ENCODE peak calls at places on chromosomes 16 and 17, in six cellular contexts. H is A549, Y is K562, B is endothelial cell of umbilical vein, K is HepG2, R is GM12878. G is an unnamed sample.

GRCh38 chr17:42079541-42079940 is 18.7 kb downstream of the ZNF385C start:
- DNase-seq in B (no peak), H (no peak), R (no peak), Y (no peak), K (no peak), G (no peak)

GRCh38 chr16:84530590-84530989 is 26.1 kb upstream of the MEAK7 start:
- DNase-seq in R (no peak), H (no peak), Y (no peak), K (no peak), B (no peak), G (no peak)

GRCh38 chr17:73458191-73458590 is 146.4 kb upstream of the CDC42EP4 start:
- DNase-seq in Y (no peak), H (no peak), K (no peak), R (no peak), B (no peak), G (no peak)

GRCh38 chr16:66714659-66715307 is 18.2 kb upstream of the CMTM4 start:
- DNase-seq in H (no peak), K (no peak), B (no peak), Y (no peak), R (no peak), G (no peak)

GRCh38 chr16:84479716-84480450 is 24.6 kb downstream of the MEAK7 start:
- DNase-seq in H (no peak), R (no peak), K (no peak), B (no peak), Y (no peak), G (no peak)

GRCh38 chr17:56045907-56046306 is 107.4 kb upstream of the ANKFN1 start:
- DNase-seq in K (no peak), B (no peak), Y (no peak), H (no peak), R (no peak), G (no peak)

GRCh38 chr16:88706965-88707871 is 915 bp downstream of the CTU2 start:
- DNase-seq in H (no peak), R (no peak), B (no peak), Y (peak), K (no peak), G (no peak)

GRCh38 chr16:58499615-58500328 is at the start of gene NDRG4:
- DNase-seq in K (peak), R (no peak), Y (peak), H (peak), B (peak), G (peak)

GRCh38 chr17:76493505-76494167 is 7.6 kb downstream of the RHBDF2 start:
- DNase-seq in K (no peak), Y (no peak), H (no peak), R (no peak), B (no peak), G (no peak)

GRCh38 chr17:62017496-62017895 is 47.6 kb downstream of the MED13 start:
- DNase-seq in Y (no peak), R (no peak), K (no peak), B (peak), H (peak), G (no peak)

GRCh38 chr16:28261916-28262315 is 30.4 kb upstream of the SBK1 start:
- DNase-seq in Y (no peak), R (no peak), K (no peak), B (no peak), H (no peak), G (no peak)

GRCh38 chr16:75861981-75862380 is 135.7 kb upstream of the CPHXL start:
- DNase-seq in H (no peak), Y (no peak), B (no peak), K (no peak), R (no peak), G (no peak)

GRCh38 chr17:59513934-59514841 is 51.2 kb upstream of the DHX40 start:
- DNase-seq in Y (peak), K (peak), B (peak), R (no peak), H (peak), G (peak)

GRCh38 chr17:21463779-21464407 is 87.7 kb downstream of the KCNJ12 start:
- DNase-seq in H (no peak), K (no peak), B (no peak), R (no peak), Y (no peak), G (no peak)

GRCh38 chr17:61144137-61144536 is 255.5 kb upstream of the TBX2 start:
- DNase-seq in K (no peak), B (no peak), H (no peak), Y (no peak), R (no peak), G (no peak)

GRCh38 chr17:19713462-19713861 is 2.9 kb downstream of the SLC47A2 start:
- DNase-seq in R (no peak), K (no peak), B (no peak), H (no peak), Y (no peak), G (no peak)

GRCh38 chr17:19716108-19717030 is at the start of gene SLC47A2:
- DNase-seq in Y (no peak), B (no peak), H (no peak), K (no peak), R (no peak), G (no peak)

GRCh38 chr17:19717031-19717360 is 612 bp upstream of the SLC47A2 start:
- DNase-seq in R (no peak), H (no peak), Y (no peak), K (no peak), B (no peak), G (no peak)

GRCh38 chr17:19713901-19714361 is 2.5 kb downstream of the SLC47A2 start:
- DNase-seq in B (no peak), Y (no peak), K (no peak), H (no peak), R (no peak), G (no peak)

GRCh38 chr17:19714542-19715411 is 1.6 kb downstream of the SLC47A2 start:
- DNase-seq in K (no peak), B (no peak), Y (no peak), H (no peak), R (no peak), G (no peak)
- TF ChIP-seq MYC in K (no peak), B (no peak), Y (no peak), H (no peak), R (no peak), G (no peak)

DNA sequence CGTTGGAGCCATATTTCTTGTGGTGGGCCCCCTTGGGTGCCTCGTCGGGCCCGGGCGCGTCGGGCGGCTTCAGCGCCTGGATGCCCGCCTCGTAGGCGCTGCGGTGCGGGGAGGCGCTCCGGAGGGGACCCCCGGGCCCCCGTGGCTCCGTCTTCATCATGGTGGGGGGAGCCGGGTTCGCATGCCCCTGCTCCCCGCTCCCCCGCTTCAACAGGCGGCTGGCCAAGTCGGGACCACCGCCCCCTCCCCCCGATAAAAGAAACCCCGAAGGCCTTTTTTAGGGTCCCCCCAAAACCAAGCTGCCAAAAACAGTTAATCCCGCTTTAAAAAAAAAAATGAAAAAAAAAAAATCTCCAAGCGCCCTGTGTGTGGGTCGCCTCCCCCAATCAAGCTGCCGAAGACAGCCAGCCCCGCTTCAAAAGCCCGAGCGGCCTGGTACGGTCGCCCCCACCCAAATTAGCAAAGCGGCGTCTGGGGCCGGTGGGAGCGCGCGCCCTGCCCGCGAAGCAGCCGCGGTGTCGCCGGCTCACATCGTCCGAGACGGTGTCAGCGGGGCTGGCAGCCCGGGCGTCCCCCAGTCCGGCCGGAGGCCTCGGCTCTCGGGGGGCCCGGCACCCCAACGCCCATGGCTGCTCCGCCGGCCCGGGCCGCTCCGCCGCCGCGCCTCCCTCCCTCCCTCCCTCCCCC is at the start of gene PPP1R9B:
- DNase-seq in Y (no peak), R (no peak), K (no peak), B (no peak), H (no peak), G (no peak)
- TF ChIP-seq POLR2A in Y (no peak), R (no peak), K (no peak), B (no peak), H (no peak), G (no peak)

DNA sequence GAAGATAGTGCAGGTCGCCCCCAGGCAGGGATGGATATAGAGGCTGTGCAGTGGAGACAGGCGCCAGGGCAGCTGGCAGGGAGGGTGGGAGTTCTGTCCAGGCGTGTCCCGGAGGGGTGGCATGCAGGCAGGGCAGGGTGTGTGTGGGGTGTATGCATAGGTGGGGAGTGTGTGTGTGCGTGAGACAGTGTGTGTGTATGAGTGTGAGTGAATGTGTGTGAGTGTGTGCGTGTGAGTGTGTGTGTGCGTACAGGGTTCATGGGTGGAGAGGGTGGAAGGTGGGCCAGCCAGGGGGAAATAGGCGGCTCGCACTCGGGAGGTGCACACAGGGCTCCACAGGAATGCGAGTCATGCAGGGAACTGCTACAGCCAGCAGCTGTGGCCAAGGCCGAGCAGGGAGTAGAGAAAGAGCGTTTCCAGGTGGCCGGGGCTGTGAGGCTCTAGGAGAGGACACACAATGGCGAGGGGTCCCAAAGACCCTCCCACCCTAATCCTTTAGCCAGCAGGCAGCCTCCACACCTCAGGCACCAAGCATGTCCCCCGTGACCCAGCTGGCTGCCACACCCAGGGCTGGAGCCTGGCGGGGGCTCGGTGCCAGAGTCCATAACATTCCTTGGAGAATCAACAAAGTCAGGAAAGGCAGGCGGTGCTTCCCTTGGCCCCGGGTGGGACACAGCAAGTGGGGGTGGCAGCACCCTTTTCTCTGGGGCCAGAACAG is 4.6 kb downstream of the PLCD3 start:
- DNase-seq in H (peak), K (peak), B (peak), Y (no peak), R (no peak), G (no peak)
- H3K4me3 ChIP-seq in H (peak), K (peak), B (no peak), Y (no peak), R (no peak), G (no peak)

GRCh38 chr16:4982056-4982867 is 24.1 kb downstream of the SEC14L5 start:
- DNase-seq in Y (no peak), K (no peak), R (no peak), B (no peak), H (no peak), G (no peak)
- TF ChIP-seq MYC in Y (no peak), K (no peak), R (no peak), B (no peak), H (no peak), G (no peak)

GRCh38 chr17:83190601-83191387 is 111.4 kb downstream of the METRNL start:
- DNase-seq in B (no peak), H (no peak), K (no peak), R (no peak), Y (no peak), G (no peak)

GRCh38 chr17:83186751-83187421 is 107.5 kb downstream of the METRNL start:
- DNase-seq in R (no peak), H (no peak), B (no peak), K (no peak), Y (no peak), G (no peak)

GRCh38 chr17:83187782-83188311 is 108.4 kb downstream of the METRNL start:
- DNase-seq in R (no peak), B (no peak), K (no peak), H (no peak), Y (no peak), G (peak)

GRCh38 chr17:83189673-83190385 is 110.4 kb downstream of the METRNL start:
- DNase-seq in Y (no peak), K (peak), B (peak), R (no peak), H (no peak), G (no peak)

GRCh38 chr17:83189013-83189672 is 109.7 kb downstream of the METRNL start:
- DNase-seq in H (no peak), B (no peak), R (no peak), K (no peak), Y (no peak), G (no peak)
- TF ChIP-seq POLR2A in H (no peak), B (no peak), R (no peak), K (no peak), Y (no peak), G (no peak)

GRCh38 chr17:68288804-68289203 is 2.1 kb downstream of the SLC16A6 start:
- DNase-seq in K (no peak), Y (peak), H (peak), R (no peak), B (no peak), G (peak)
- H3K4me3 ChIP-seq in K (no peak), Y (no peak), H (no peak), R (peak), B (no peak), G (no peak)

DNA sequence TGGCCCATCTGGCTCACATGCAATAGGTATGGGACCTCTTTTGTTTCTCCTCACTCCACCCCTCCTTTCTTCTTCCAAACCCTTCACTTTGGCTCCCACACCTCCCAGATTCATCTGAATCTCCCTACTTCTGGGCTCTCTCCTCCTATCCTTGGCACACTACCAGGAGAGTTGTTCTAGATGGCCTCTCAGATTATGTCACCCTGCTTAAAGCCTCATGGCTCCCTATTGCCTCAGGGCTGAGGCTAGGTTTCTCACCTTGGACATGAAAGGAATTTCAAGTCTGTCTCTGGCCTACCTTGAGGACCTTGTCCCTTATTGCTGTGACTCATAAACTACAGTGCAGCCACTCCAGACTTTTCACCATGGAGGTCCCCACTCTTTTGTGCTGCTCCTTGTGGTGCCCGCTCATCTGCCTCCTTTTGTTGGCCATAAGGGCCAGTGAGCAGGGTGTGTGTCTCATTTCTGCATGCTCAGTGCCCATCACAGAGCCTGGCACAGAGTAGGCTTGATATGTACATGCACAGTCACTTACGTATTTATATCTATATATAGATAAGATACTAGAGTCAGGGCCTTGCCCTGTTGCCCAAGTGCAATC is 1.0 kb upstream of the MFAP4 start:
- DNase-seq in R (no peak), K (no peak), B (no peak), Y (no peak), H (no peak), G (no peak)
- TF ChIP-seq MYC in R (no peak), K (no peak), B (no peak), Y (no peak), H (no peak), G (no peak)

G was measured in NB4.